ENCODE peak calls at places on chromosomes 6 and 20, in six cellular contexts. P is BE2C, M is lung, G is OCI-LY7, U is lower lobe of right lung, D is mucosa of descending colon. X is an unnamed sample.

GRCh38 chr20:35368616-35369423 is 43.0 kb downstream of the UQCC1 start:
- DNase-seq in P (no peak), M (no peak), G (peak), U (no peak), D (no peak), X (no peak)

GRCh38 chr20:31908424-31908823 is 38.0 kb downstream of the TTLL9 start:
- DNase-seq in P (no peak), M (no peak), G (no peak), U (no peak), D (no peak), X (no peak)

GRCh38 chr20:13006825-13007224 is 1.9 kb upstream of the SPTLC3 start:
- DNase-seq in P (no peak), M (no peak), G (no peak), U (no peak), D (no peak), X (no peak)

GRCh38 chr20:23189854-23190253 is 103.7 kb upstream of the CD93 start:
- DNase-seq in P (no peak), M (no peak), G (no peak), U (no peak), D (no peak), X (no peak)

GRCh38 chr6:55925292-55925691 is 49.9 kb upstream of the BMP5 start:
- DNase-seq in P (no peak), M (no peak), G (no peak), U (no peak), D (no peak), X (no peak)

GRCh38 chr20:4476903-4477302 is 244.8 kb upstream of the PRND start:
- DNase-seq in P (no peak), M (no peak), G (no peak), U (no peak), D (no peak), X (no peak)

GRCh38 chr6:163170294-163170883 is 244.1 kb upstream of the QKI start:
- DNase-seq in P (peak), M (peak), G (peak), U (no peak), D (no peak), X (no peak)

GRCh38 chr20:31693402-31693801 is 29.3 kb downstream of the BCL2L1 start:
- DNase-seq in P (no peak), M (no peak), G (no peak), U (no peak), D (no peak), X (no peak)

GRCh38 chr20:15836634-15837033 is 736.6 kb downstream of the KIF16B start:
- DNase-seq in P (no peak), M (no peak), G (no peak), U (no peak), D (no peak), X (no peak)

GRCh38 chr20:44054849-44055248 is 132.1 kb downstream of the JPH2 start:
- DNase-seq in P (no peak), M (no peak), G (no peak), U (no peak), D (no peak), X (no peak)

GRCh38 chr20:56166781-56167465 is 81.6 kb upstream of the MC3R start:
- DNase-seq in P (peak), M (no peak), G (no peak), U (no peak), D (no peak), X (no peak)

GRCh38 chr6:31760790-31761189 is 1.7 kb upstream of the SAPCD1 start:
- DNase-seq in P (no peak), M (no peak), G (no peak), U (no peak), D (no peak), X (no peak)
- TF ChIP-seq CTCF in P (no peak), M (no peak), G (no peak), U (no peak), D (no peak), X (no peak)

DNA sequence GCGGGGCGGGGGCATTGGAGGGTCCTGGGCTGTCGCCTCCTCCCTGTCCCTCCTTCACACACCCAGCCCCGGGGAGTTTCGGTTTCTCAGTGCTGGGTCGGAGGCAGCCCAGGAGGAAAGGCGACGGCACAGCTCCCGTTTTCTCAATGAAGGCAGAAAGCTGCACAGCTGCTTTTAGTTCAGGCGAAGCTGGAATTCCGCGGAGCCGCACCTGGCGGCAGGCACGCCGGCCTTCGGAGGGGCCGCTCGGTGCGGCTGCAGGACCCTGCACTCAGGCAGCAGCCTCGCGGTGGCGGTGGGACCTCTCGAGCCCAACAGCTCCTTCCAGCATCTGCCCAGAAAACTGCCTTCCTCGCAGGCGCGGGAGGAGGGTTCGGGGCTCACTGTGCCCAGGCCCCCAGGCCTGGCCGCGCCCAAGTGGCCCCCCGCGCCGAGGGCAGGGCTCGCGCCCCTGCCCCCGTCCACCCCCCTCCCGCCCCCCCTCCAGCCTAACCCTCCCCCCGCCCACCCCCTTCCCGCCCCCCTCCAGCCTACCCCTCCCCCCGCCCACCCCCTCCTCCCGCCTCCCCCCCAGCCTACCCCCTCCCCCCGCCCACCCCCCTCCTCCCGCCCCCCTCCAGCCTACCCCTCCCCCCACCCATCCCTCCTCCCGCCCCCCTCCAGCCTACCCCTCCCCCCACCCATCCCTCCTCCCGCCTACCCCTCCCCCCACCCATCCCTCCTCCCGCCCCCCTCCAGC is 4.8 kb downstream of the FOXQ1 start:
- DNase-seq in P (peak), M (no peak), G (no peak), U (no peak), D (peak), X (no peak)
- H3K4me3 ChIP-seq in P (peak), M (peak), G (no peak), U (peak), D (no peak), X (peak)

GRCh38 chr6:68226460-68226859 is 408.6 kb upstream of the ADGRB3 start:
- DNase-seq in P (no peak), M (no peak), G (peak), U (no peak), D (no peak), X (no peak)
- TF ChIP-seq CTCF in P (peak), M (no peak), G (peak), U (no peak), D (no peak), X (peak)

DNA sequence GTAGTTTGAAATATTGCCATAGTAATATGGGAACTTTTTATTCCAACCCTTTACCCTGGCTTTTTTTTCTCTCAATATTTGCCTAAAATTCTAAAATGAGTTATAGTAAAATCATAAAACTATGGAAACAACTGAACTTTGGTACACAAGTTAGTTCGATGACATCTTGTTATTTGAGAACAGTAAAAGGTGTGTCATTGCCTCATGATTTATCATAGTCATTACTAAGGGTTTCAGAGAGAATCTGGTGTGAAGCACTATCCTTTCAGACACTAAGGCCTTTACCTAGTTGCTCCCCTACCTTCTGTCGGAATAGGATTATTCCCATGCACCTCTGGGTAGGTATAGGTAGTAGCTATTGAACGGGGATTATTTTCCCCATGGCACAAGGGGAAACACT is 11.4 kb downstream of the TAF11 start:
- DNase-seq in P (no peak), M (no peak), G (no peak), U (no peak), D (no peak), X (no peak)
- H3K4me3 ChIP-seq in P (no peak), M (no peak), G (no peak), U (no peak), D (no peak), X (no peak)